ENCODE peak calls at places on chromosomes 13 and 19, in seven cellular contexts. One of them, this sample, is unnamed.

GRCh38 chr19:35142531-35143230 is 374 bp upstream of the FXYD7 start:
- DNase-seq in SK-N-SH: peak
- DNase-seq in K562: peak
- DNase-seq in H1: no peak
- DNase-seq in HepG2: no peak
- DNase-seq in GM12878: no peak
- DNase-seq in HCT116: no peak
- DNase-seq in this sample: no peak

GRCh38 chr19:38695832-38696732 is 48.2 kb downstream of the CAPN12 start:
- DNase-seq in SK-N-SH: peak
- DNase-seq in HCT116: no peak
- DNase-seq in HepG2: no peak
- DNase-seq in H1: no peak
- DNase-seq in GM12878: no peak
- DNase-seq in K562: no peak
- DNase-seq in this sample: no peak

GRCh38 chr13:79662882-79663281 is 181.9 kb downstream of the NDFIP2 start:
- DNase-seq in HepG2: no peak
- DNase-seq in SK-N-SH: no peak
- DNase-seq in K562: no peak
- DNase-seq in H1: no peak
- DNase-seq in GM12878: no peak
- DNase-seq in HCT116: no peak
- DNase-seq in this sample: no peak

GRCh38 chr19:58563823-58564222 is 5.4 kb upstream of the UBE2M start:
- DNase-seq in HepG2: no peak
- DNase-seq in H1: no peak
- DNase-seq in HCT116: no peak
- DNase-seq in SK-N-SH: peak
- DNase-seq in GM12878: no peak
- DNase-seq in K562: no peak
- DNase-seq in this sample: no peak

GRCh38 chr19:21587549-21587948 is 82.1 kb downstream of the ZNF429 start:
- DNase-seq in K562: no peak
- DNase-seq in H1: no peak
- DNase-seq in SK-N-SH: no peak
- DNase-seq in HCT116: no peak
- DNase-seq in GM12878: no peak
- DNase-seq in HepG2: no peak
- DNase-seq in this sample: no peak

GRCh38 chr13:58994778-58995177 is 1169.0 kb downstream of the DIAPH3 start:
- DNase-seq in HepG2: no peak
- DNase-seq in GM12878: no peak
- DNase-seq in SK-N-SH: no peak
- DNase-seq in HCT116: no peak
- DNase-seq in K562: no peak
- DNase-seq in H1: no peak
- DNase-seq in this sample: peak

GRCh38 chr19:8631425-8631819 is 989 bp downstream of the NFILZ start:
- DNase-seq in HCT116: no peak
- DNase-seq in K562: no peak
- DNase-seq in GM12878: no peak
- DNase-seq in H1: no peak
- DNase-seq in SK-N-SH: no peak
- DNase-seq in HepG2: peak
- DNase-seq in this sample: no peak

GRCh38 chr19:42216653-42217521 is 590 bp downstream of the DEDD2 start:
- DNase-seq in HepG2: peak
- DNase-seq in GM12878: no peak
- DNase-seq in HCT116: no peak
- DNase-seq in SK-N-SH: peak
- DNase-seq in K562: peak
- DNase-seq in H1: no peak
- DNase-seq in this sample: no peak

GRCh38 chr13:29901714-29902631 is 51.6 kb upstream of the UBL3 start:
- DNase-seq in HepG2: no peak
- DNase-seq in HCT116: no peak
- DNase-seq in GM12878: no peak
- DNase-seq in H1: no peak
- DNase-seq in SK-N-SH: no peak
- DNase-seq in K562: peak
- DNase-seq in this sample: no peak

GRCh38 chr19:43432866-43433673 is 18.4 kb downstream of the TEX101 start:
- DNase-seq in K562: peak
- DNase-seq in H1: peak
- DNase-seq in HepG2: peak
- DNase-seq in SK-N-SH: peak
- DNase-seq in HCT116: peak
- DNase-seq in GM12878: no peak
- DNase-seq in this sample: peak

DNA sequence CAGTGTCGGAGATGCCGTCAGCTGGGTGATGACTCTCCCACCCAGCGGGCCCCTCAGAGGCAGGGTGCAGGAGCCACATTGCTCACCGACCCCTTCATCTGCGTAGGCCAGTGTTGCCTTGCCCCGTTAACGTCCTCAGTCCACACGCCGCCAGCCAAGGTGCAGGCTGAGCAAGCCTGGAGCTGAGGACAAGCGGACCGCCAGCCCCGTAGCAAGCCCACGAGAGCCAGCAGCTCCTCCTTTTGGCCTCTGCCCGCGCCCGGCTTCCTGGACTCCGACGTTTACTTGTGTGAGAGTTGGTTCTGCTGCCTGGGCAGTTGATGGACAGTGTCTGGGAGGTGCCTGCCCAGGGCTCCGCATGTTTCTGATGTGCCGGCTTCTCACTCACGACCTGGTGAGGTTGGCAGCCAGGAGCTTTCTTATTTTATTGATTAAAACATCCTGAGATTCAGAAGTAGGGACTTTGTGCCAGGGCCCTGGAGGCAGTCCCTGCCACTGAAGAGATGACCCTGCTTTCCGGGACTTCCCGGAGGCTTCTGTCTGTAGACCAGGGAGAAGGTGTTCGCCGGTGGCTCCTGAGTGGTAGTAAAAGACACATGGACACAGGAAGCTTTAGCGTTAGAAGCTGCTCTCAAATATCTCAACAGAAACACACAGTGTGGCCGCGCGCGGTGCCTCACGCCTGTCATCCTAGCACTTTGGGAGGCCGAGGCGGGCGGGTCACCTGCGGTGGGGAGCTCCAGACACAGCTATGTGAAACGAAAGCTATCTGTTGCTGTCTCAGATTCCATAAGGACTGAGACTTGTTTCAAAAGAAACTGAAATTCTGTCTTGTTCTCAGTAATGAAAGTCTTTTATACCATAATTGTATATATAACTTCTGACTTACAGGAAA is 5.9 kb downstream of the DAZAP1 start:
- DNase-seq in HCT116: no peak
- DNase-seq in HepG2: no peak
- DNase-seq in H1: no peak
- DNase-seq in SK-N-SH: no peak
- DNase-seq in GM12878: no peak
- DNase-seq in K562: no peak
- DNase-seq in this sample: no peak
- TF ChIP-seq JUND in HCT116: no peak
- TF ChIP-seq JUND in HepG2: no peak
- TF ChIP-seq JUND in H1: no peak
- TF ChIP-seq JUND in SK-N-SH: no peak
- TF ChIP-seq JUND in GM12878: no peak
- TF ChIP-seq JUND in K562: no peak
- TF ChIP-seq JUND in this sample: no peak

DNA sequence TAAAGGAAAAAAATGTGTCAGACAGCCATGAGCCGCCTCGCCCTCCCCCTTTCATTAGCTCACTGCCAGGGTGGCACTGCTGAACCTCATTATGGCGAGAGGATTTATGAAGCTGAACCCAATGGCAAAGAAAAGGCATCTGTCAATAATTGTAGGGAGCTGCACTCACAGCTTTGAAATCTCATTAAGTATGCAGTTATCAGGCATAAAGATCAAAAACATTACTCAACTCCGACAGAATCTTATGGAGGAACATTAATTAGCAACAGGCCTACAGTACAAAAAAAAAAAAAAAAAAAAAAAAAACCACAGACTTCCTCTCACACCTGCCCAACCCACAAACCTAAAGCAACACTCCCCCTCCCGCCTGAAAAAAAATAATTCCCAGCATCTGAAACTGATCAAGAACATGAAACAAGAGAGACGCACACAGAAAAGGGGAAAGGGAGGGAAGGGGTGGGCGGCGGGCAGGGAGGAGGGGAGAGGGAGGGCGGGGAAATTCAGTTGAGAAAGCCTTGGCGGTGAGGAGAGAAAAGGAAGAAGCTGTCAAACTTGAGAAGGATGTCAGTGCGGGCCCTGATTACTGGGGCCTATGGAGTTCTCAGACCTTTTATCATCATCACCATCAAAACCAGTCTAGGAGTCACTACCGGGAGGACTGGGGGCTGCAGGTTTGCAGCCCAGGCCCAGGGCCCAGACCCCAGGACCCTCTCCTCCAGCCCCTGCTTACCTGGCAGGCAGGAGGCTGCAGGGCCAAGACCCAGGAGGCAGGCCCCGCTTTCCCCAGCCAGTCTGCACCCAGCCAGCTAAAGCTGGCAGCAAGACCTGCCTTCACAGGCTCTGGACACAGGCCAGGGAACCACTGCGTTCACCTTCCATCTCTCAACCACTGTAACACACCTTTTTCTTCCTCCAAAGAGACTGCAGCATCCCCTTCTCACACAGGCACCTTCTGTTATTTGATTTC is 8.9 kb downstream of the TSHZ3 start:
- DNase-seq in HCT116: no peak
- DNase-seq in HepG2: no peak
- DNase-seq in SK-N-SH: peak
- DNase-seq in H1: no peak
- DNase-seq in GM12878: no peak
- DNase-seq in K562: no peak
- DNase-seq in this sample: no peak
- TF ChIP-seq JUND in HCT116: no peak
- TF ChIP-seq JUND in HepG2: no peak
- TF ChIP-seq JUND in SK-N-SH: peak
- TF ChIP-seq JUND in H1: no peak
- TF ChIP-seq JUND in GM12878: no peak
- TF ChIP-seq JUND in K562: no peak
- TF ChIP-seq JUND in this sample: no peak

GRCh38 chr19:46181386-46181774 is 33.3 kb downstream of the IGFL2 start:
- DNase-seq in SK-N-SH: no peak
- DNase-seq in HepG2: no peak
- DNase-seq in H1: no peak
- DNase-seq in GM12878: no peak
- DNase-seq in K562: no peak
- DNase-seq in HCT116: no peak
- DNase-seq in this sample: no peak
- TF ChIP-seq JUND in SK-N-SH: no peak
- TF ChIP-seq JUND in HepG2: no peak
- TF ChIP-seq JUND in H1: no peak
- TF ChIP-seq JUND in GM12878: no peak
- TF ChIP-seq JUND in K562: no peak
- TF ChIP-seq JUND in HCT116: no peak
- TF ChIP-seq JUND in this sample: no peak

GRCh38 chr13:27793377-27794074 is 1.2 kb downstream of the GSX1 start:
- DNase-seq in H1: no peak
- DNase-seq in HCT116: no peak
- DNase-seq in K562: no peak
- DNase-seq in GM12878: no peak
- DNase-seq in HepG2: no peak
- DNase-seq in SK-N-SH: no peak
- DNase-seq in this sample: no peak

GRCh38 chr13:27791146-27791900 is 960 bp upstream of the GSX1 start:
- DNase-seq in H1: no peak
- DNase-seq in K562: no peak
- DNase-seq in HCT116: no peak
- DNase-seq in SK-N-SH: no peak
- DNase-seq in HepG2: no peak
- DNase-seq in GM12878: no peak
- DNase-seq in this sample: peak

GRCh38 chr13:27791901-27792392 is 336 bp upstream of the GSX1 start:
- DNase-seq in K562: no peak
- DNase-seq in H1: no peak
- DNase-seq in HCT116: no peak
- DNase-seq in HepG2: no peak
- DNase-seq in SK-N-SH: no peak
- DNase-seq in GM12878: no peak
- DNase-seq in this sample: no peak

GRCh38 chr13:27794075-27794691 is 1.9 kb downstream of the GSX1 start:
- DNase-seq in K562: no peak
- DNase-seq in SK-N-SH: no peak
- DNase-seq in HCT116: no peak
- DNase-seq in H1: no peak
- DNase-seq in HepG2: no peak
- DNase-seq in GM12878: no peak
- DNase-seq in this sample: no peak

DNA sequence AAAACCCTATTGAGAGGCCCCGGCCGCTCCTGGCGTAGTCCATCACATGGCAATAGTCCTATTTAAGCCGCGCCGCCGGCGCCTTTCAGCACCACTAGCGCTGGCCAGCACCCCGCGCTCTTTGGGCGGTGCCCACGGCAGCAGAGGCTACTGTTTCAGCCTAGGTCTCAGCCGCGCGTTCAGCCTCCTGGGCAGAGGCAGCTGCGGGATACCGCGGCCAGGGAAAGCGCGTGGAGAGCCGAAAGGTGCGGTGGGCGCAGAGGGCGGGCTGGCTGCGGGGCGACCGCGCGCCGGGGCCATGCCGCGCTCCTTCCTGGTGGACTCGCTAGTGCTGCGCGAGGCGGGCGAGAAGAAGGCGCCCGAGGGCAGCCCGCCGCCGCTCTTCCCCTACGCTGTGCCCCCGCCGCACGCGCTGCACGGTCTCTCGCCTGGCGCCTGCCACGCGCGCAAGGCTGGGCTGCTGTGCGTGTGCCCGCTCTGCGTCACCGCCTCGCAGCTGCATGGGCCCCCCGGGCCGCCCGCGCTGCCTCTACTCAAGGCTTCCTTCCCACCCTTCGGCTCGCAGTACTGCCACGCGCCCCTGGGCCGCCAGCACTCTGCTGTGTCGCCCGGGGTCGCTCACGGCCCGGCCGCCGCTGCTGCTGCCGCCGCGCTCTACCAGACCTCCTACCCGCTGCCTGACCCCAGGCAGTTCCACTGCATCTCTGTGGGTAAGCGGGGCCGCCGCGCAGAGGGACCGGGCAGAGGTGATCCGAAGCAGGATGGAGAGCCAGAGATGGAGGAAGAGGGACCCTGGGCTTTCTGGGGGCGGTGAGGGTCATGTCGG is at the start of gene GSX1:
- DNase-seq in H1: peak
- DNase-seq in GM12878: no peak
- DNase-seq in HCT116: no peak
- DNase-seq in SK-N-SH: no peak
- DNase-seq in HepG2: peak
- DNase-seq in K562: peak
- DNase-seq in this sample: no peak
- TF ChIP-seq JUND in H1: no peak
- TF ChIP-seq JUND in GM12878: no peak
- TF ChIP-seq JUND in HCT116: no peak
- TF ChIP-seq JUND in SK-N-SH: no peak
- TF ChIP-seq JUND in HepG2: no peak
- TF ChIP-seq JUND in K562: no peak
- TF ChIP-seq JUND in this sample: no peak